ENCODE peak calls at places on chromosomes 5 and 9, in seven cellular contexts. P, Q, C, I, E, L and T are unnamed samples.

GRCh38 chr9:8858250-8859161 is 1058.9 kb upstream of the DMAC1 start:
- DNase-seq in Q (no peak), P (no peak), E (no peak), I (no peak), C (no peak), L (no peak), T (no peak)

GRCh38 chr5:107831612-107832395 is 161.1 kb upstream of the EFNA5 start:
- DNase-seq in E (no peak), L (peak; percentile 84), P (no peak), I (no peak), C (no peak), Q (no peak), T (no peak)

GRCh38 chr5:116440329-116440895 is 134.2 kb downstream of the SEMA6A start:
- DNase-seq in C (no peak), Q (no peak), P (no peak), L (no peak), I (no peak), E (no peak), T (no peak)

GRCh38 chr9:71628247-71628646 is 140.1 kb downstream of the CEMIP2 start:
- DNase-seq in C (no peak), Q (no peak), I (no peak), E (peak; percentile 12), P (no peak), L (no peak), T (no peak)

GRCh38 chr5:56837386-56837785 is 22.0 kb downstream of the MAP3K1 start:
- DNase-seq in E (no peak), Q (no peak), I (no peak), L (no peak), C (no peak), P (no peak), T (no peak)

GRCh38 chr9:70959366-70959765 is 162.1 kb downstream of the TRPM3 start:
- DNase-seq in C (no peak), I (no peak), E (no peak), P (no peak), Q (no peak), L (no peak), T (no peak)

GRCh38 chr5:72041643-72042042 is 65.6 kb upstream of the MAP1B start:
- DNase-seq in E (no peak), P (no peak), C (no peak), Q (no peak), I (no peak), L (no peak), T (no peak)

GRCh38 chr5:138282918-138283742 is 8.7 kb upstream of the GFRA3 start:
- DNase-seq in C (no peak), P (peak; percentile 70), I (peak; percentile 56), L (peak; percentile 4), Q (peak; percentile 20), E (peak; percentile 68), T (peak; percentile 18)

GRCh38 chr5:154309361-154309725 is 118.8 kb downstream of the GALNT10 start:
- DNase-seq in C (no peak), Q (no peak), I (no peak), P (no peak), E (no peak), L (peak; percentile 15), T (peak; percentile 49)

GRCh38 chr5:66503203-66503789 is 92.9 kb upstream of the MAST4 start:
- DNase-seq in P (no peak), C (no peak), E (no peak), L (no peak), I (no peak), Q (no peak), T (no peak)

GRCh38 chr9:22452415-22453010 is 5.9 kb downstream of the DMRTA1 start:
- DNase-seq in L (no peak), C (no peak), E (peak; percentile 17), Q (peak; percentile 26), P (peak; percentile 71), I (peak; percentile 57), T (no peak)

GRCh38 chr5:113806250-113806649 is 292.8 kb downstream of the YTHDC2 start:
- DNase-seq in I (no peak), E (no peak), L (peak; percentile 8), C (no peak), Q (no peak), P (no peak), T (peak; percentile 14)

GRCh38 chr9:7210854-7211637 is 453.3 kb downstream of the KDM4C start:
- DNase-seq in L (no peak), Q (no peak), I (no peak), C (no peak), P (no peak), E (no peak), T (no peak)

GRCh38 chr5:123827811-123828210 is 315.8 kb downstream of the CSNK1G3 start:
- DNase-seq in Q (no peak), L (no peak), E (no peak), I (no peak), P (no peak), C (no peak), T (no peak)

GRCh38 chr9:99296375-99296951 is 74.4 kb downstream of the SEC61B start:
- DNase-seq in E (no peak), L (no peak), C (no peak), P (peak; percentile 11), Q (peak; percentile 40), I (no peak), T (no peak)

GRCh38 chr9:16469184-16469583 is 401.3 kb downstream of the BNC2 start:
- DNase-seq in Q (no peak), E (no peak), C (no peak), P (no peak), I (no peak), L (no peak), T (no peak)

GRCh38 chr5:168114444-168115017 is 176.9 kb upstream of the WWC1 start:
- DNase-seq in L (no peak), Q (peak; percentile 28), I (peak; percentile 35), P (peak; percentile 80), C (no peak), E (peak; percentile 44), T (no peak)

GRCh38 chr9:2013688-2014087 is 1.5 kb upstream of the SMARCA2 start:
- DNase-seq in I (no peak), P (no peak), C (no peak), E (no peak), L (no peak), Q (no peak), T (no peak)

GRCh38 chr9:2014696-2015580 is at the start of gene SMARCA2:
- DNase-seq in L (peak; percentile 84), I (peak; percentile 98), P (peak; percentile 98), E (peak; percentile 87), Q (peak; percentile 99), C (peak; percentile 88), T (peak; percentile 85)

GRCh38 chr9:2012347-2012746 is 2.8 kb upstream of the SMARCA2 start:
- DNase-seq in I (no peak), L (no peak), P (no peak), Q (no peak), E (no peak), C (no peak), T (no peak)

GRCh38 chr9:2015581-2016410 is 649 bp downstream of the SMARCA2 start:
- DNase-seq in E (peak; percentile 13), C (peak; percentile 7), Q (peak; percentile 56), I (peak; percentile 69), L (no peak), P (peak; percentile 75), T (no peak)

DNA sequence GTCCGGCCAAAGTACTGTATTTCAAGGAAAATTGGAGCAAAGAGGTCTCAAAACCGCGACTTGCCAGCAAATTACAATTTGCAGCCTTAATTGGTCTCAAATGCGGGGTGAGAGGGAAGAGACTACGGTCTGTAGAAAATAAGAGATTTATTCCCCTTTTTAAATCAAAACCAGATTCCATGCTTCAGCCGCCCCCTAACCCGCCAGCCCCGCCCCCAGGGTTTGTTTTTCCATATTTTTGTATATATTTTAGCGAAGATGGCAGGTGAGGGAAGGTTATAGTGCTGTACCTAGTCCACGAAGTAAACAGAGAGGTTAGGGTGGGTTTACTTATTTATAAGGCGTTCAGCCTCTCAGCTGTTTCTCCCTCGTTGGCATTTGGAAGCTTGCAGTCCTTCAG is 999 bp upstream of the SMARCA2 start:
- DNase-seq in L (no peak), C (no peak), P (no peak), E (no peak), Q (no peak), I (no peak), T (no peak)
- H3K4me3 ChIP-seq in L (peak overlapping the region; percentile 91), C (peak overlapping the region; percentile 94), P (peak overlapping the region; percentile 79), E (peak overlapping the region; percentile 84), Q (peak overlapping the region; percentile 97), I (peak overlapping the region; percentile 78), T (peak overlapping the region; percentile 63)

GRCh38 chr5:76820491-76820890 is 1.7 kb downstream of the F2RL1 start:
- DNase-seq in L (no peak), E (peak; percentile 26), P (no peak), Q (no peak), C (no peak), I (no peak), T (no peak)
- H3K27me3 ChIP-seq in L (peaks cover 3% of the 10 kb centered on the region), E (no peaks in the 10 kb centered on the region), P (no peaks in the 10 kb centered on the region), Q (peaks cover 59% of the 10 kb centered on the region), C (no peaks in the 10 kb centered on the region), I (no peaks in the 10 kb centered on the region), T (no peaks in the 10 kb centered on the region)

GRCh38 chr5:115168829-115169391 is 798 bp downstream of the TRIM36 start:
- DNase-seq in I (no peak), E (no peak), P (peak; percentile 46), Q (no peak), L (no peak), C (no peak), T (no peak)

GRCh38 chr5:115170128-115170923 is 618 bp upstream of the TRIM36 start:
- DNase-seq in L (no peak), I (no peak), P (peak; percentile 36), Q (no peak), E (no peak), C (no peak), T (no peak)

GRCh38 chr5:115170924-115171510 is 1.3 kb upstream of the TRIM36 start:
- DNase-seq in P (no peak), Q (no peak), L (no peak), E (no peak), C (no peak), I (no peak), T (no peak)

GRCh38 chr5:115166744-115167393 is 2.8 kb downstream of the TRIM36 start:
- DNase-seq in C (no peak), P (no peak), Q (no peak), I (no peak), L (no peak), E (no peak), T (no peak)

GRCh38 chr5:115169392-115170127 is at the start of gene TRIM36:
- DNase-seq in L (peak; percentile 50), E (peak; percentile 79), C (peak; percentile 66), I (peak; percentile 96), P (peak; percentile 97), Q (peak; percentile 91), T (peak; percentile 41)
- TF ChIP-seq CTCF in L (peak; percentile 31), E (peak; percentile 45), C (no peak), I (no peak), P (no peak), Q (peak; percentile 32), T (no peak)

DNA sequence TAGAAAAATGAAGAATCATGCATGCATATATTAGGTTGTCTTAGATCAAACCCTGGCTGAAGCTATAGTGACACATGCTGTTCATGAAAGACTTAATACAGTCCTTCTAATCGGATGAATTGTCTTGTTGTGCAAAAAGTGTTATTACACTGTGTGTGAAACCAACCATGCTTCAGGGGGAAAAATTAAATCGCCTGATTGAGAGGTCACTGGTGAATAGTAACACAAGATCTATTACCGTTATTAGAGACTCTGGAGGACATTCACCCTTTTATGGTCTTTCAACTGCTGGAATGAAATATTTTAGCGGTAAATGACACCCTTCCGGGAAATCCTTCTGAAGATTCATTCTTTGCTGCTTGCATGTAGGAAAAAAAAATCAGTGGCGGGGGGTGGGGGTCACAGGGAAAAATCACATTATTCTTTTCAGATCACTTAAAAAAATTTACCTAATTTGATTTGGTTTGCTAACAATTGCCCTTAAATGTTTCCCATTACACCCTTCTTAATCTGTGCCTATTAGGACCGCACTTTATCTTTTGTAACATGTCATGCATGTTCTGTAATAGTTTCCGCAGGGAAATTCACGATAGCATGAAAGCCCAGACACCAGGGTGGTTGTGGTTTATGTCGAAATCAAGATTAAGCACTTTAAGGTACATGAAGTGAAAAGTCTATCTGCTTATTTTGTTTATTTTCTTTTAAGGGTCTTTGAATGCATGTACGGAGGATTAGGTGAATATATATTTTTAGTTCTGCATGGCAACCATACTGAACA is 120.6 kb downstream of the FOCAD start:
- DNase-seq in L (no peak), E (no peak), P (no peak), Q (no peak), I (no peak), C (no peak), T (no peak)
- H3K4me3 ChIP-seq in L (no peak overlapping the region), E (no peak overlapping the region), P (no peak overlapping the region), Q (no peak overlapping the region), I (no peak overlapping the region), C (no peak overlapping the region), T (no peak overlapping the region)